ENCODE peak calls at places on chromosomes 4 and X, in nine cellular contexts. Z, Y, R, L, W, D, N, P and F are unnamed samples.

GRCh38 chrX:27893871-27894270 is 86.1 kb downstream of the MAGEB10 start:
- DNase-seq in Z (no peak), Y (no peak), R (no peak), L (no peak), W (no peak), D (no peak), N (no peak), P (no peak), F (no peak)

GRCh38 chr4:162163892-162164759 is at the start of gene FSTL5:
- DNase-seq in Z (peak), Y (peak), R (peak), L (peak), W (peak), D (peak), N (peak), P (peak), F (no peak)

GRCh38 chr4:39977489-39978377 is at the start of gene PDS5A:
- DNase-seq in Z (peak), Y (peak), R (peak), L (peak), W (peak), D (peak), N (peak), P (peak), F (peak)

GRCh38 chr4:74583066-74583700 is 138.2 kb downstream of the AREG start:
- DNase-seq in Z (peak), Y (no peak), R (no peak), L (no peak), W (no peak), D (peak), N (no peak), P (peak), F (no peak)

GRCh38 chr4:180060159-180060889 is 2182.9 kb upstream of the TENM3 start:
- DNase-seq in Z (peak), Y (no peak), R (no peak), L (peak), W (no peak), D (peak), N (no peak), P (peak), F (no peak)

GRCh38 chr4:81454498-81454897 is 17.2 kb downstream of the RASGEF1B start:
- DNase-seq in Z (no peak), Y (no peak), R (no peak), L (no peak), W (no peak), D (no peak), N (no peak), P (peak), F (peak)

GRCh38 chr4:177119021-177119461 is 190.6 kb upstream of the NEIL3 start:
- DNase-seq in Z (peak), Y (no peak), R (no peak), L (no peak), W (no peak), D (no peak), N (no peak), P (peak), F (no peak)

GRCh38 chr4:70600305-70600704 is 8.2 kb downstream of the AMBN start:
- DNase-seq in Z (no peak), Y (no peak), R (no peak), L (no peak), W (no peak), D (no peak), N (no peak), P (no peak), F (no peak)

GRCh38 chrX:69083361-69083760 is 81.9 kb downstream of the PJA1 start:
- DNase-seq in Z (no peak), Y (no peak), R (no peak), L (no peak), W (no peak), D (no peak), N (no peak), P (no peak), F (no peak)

GRCh38 chrX:19678941-19679340 is 163.6 kb upstream of the MAP3K15 start:
- DNase-seq in Z (no peak), Y (no peak), R (no peak), L (no peak), W (no peak), D (no peak), N (no peak), P (no peak), F (no peak)

GRCh38 chrX:22247169-22247568 is 25.5 kb upstream of the CBLL2 start:
- DNase-seq in Z (peak), Y (no peak), R (no peak), L (no peak), W (no peak), D (peak), N (no peak), P (peak), F (no peak)

GRCh38 chr4:1238676-1239000 is 10.3 kb downstream of the CTBP1 start:
- DNase-seq in Z (no peak), Y (no peak), R (no peak), L (no peak), W (no peak), D (no peak), N (peak), P (no peak), F (peak)

GRCh38 chr4:23680616-23681518 is 209.0 kb downstream of the PPARGC1A start:
- DNase-seq in Z (peak), Y (no peak), R (no peak), L (no peak), W (no peak), D (peak), N (no peak), P (peak), F (no peak)

GRCh38 chr4:20196476-20196875 is 55.2 kb upstream of the SLIT2 start:
- DNase-seq in Z (no peak), Y (no peak), R (no peak), L (no peak), W (no peak), D (no peak), N (no peak), P (no peak), F (no peak)

GRCh38 chrX:154436597-154437397 is at the start of gene GDI1:
- DNase-seq in Z (no peak), Y (no peak), R (peak), L (peak), W (peak), D (peak), N (no peak), P (peak), F (no peak)

GRCh38 chr4:88672987-88673386 is 24.6 kb downstream of the NAP1L5 start:
- DNase-seq in Z (peak), Y (peak), R (peak), L (peak), W (peak), D (peak), N (no peak), P (peak), F (no peak)

GRCh38 chr4:186258216-186258811 is 7.7 kb upstream of the F11 start:
- DNase-seq in Z (no peak), Y (no peak), R (no peak), L (peak), W (no peak), D (no peak), N (no peak), P (no peak), F (no peak)

GRCh38 chr4:96525901-96526300 is 686.0 kb downstream of the PDHA2 start:
- DNase-seq in Z (peak), Y (peak), R (no peak), L (no peak), W (no peak), D (peak), N (no peak), P (peak), F (no peak)

GRCh38 chr4:18869166-18869565 is 847.6 kb upstream of the LCORL start:
- DNase-seq in Z (no peak), Y (no peak), R (no peak), L (no peak), W (no peak), D (no peak), N (no peak), P (no peak), F (no peak)

GRCh38 chr4:80202190-80202711 is 4.9 kb downstream of the PRDM8 start:
- DNase-seq in Z (peak), Y (peak), R (peak), L (peak), W (peak), D (peak), N (peak), P (peak), F (peak)

GRCh38 chr4:84995386-84995785 is 28.9 kb upstream of the WDFY3 start:
- DNase-seq in Z (peak), Y (no peak), R (no peak), L (no peak), W (no peak), D (peak), N (no peak), P (peak), F (no peak)

GRCh38 chr4:152246659-152247058 is 289.2 kb downstream of the FBXW7 start:
- DNase-seq in Z (no peak), Y (no peak), R (no peak), L (no peak), W (no peak), D (no peak), N (no peak), P (no peak), F (no peak)

GRCh38 chr4:181821039-181822004 is 421.9 kb upstream of the TENM3 start:
- DNase-seq in Z (peak), Y (no peak), R (no peak), L (peak), W (no peak), D (peak), N (no peak), P (peak), F (no peak)

GRCh38 chrX:3815896-3816664 is 102.6 kb upstream of the PRKX start:
- DNase-seq in Z (peak), Y (peak), R (peak), L (peak), W (peak), D (peak), N (peak), P (peak), F (no peak)

GRCh38 chr4:145891958-145892357 is 46.7 kb downstream of the ZNF827 start:
- DNase-seq in Z (no peak), Y (no peak), R (no peak), L (no peak), W (no peak), D (no peak), N (no peak), P (no peak), F (no peak)

GRCh38 chrX:38151426-38151825 is 69.2 kb downstream of the SRPX start:
- DNase-seq in Z (peak), Y (no peak), R (no peak), L (no peak), W (no peak), D (peak), N (no peak), P (peak), F (no peak)

GRCh38 chrX:155313766-155314165 is 20.6 kb downstream of the CLIC2 start:
- DNase-seq in Z (no peak), Y (no peak), R (no peak), L (no peak), W (no peak), D (no peak), N (no peak), P (no peak), F (no peak)

GRCh38 chr4:177595413-177595812 is 153.2 kb upstream of the AGA start:
- DNase-seq in Z (no peak), Y (no peak), R (no peak), L (no peak), W (no peak), D (no peak), N (no peak), P (no peak), F (no peak)

GRCh38 chr4:150384249-150384648 is 197.7 kb upstream of the MAB21L2 start:
- DNase-seq in Z (no peak), Y (no peak), R (no peak), L (no peak), W (no peak), D (no peak), N (no peak), P (no peak), F (no peak)

GRCh38 chr4:159828687-159829086 is 725.8 kb downstream of the RAPGEF2 start:
- DNase-seq in Z (no peak), Y (no peak), R (no peak), L (no peak), W (no peak), D (no peak), N (no peak), P (no peak), F (no peak)

GRCh38 chr4:125314676-125315570 is at the start of gene FAT4:
- DNase-seq in Z (peak), Y (peak), R (peak), L (peak), W (peak), D (peak), N (peak), P (peak), F (no peak)
- TF ChIP-seq CTCF in Z (peak), Y (no peak), R (no peak), L (no peak), W (no peak), D (peak), N (no peak), P (peak), F (no peak)

DNA sequence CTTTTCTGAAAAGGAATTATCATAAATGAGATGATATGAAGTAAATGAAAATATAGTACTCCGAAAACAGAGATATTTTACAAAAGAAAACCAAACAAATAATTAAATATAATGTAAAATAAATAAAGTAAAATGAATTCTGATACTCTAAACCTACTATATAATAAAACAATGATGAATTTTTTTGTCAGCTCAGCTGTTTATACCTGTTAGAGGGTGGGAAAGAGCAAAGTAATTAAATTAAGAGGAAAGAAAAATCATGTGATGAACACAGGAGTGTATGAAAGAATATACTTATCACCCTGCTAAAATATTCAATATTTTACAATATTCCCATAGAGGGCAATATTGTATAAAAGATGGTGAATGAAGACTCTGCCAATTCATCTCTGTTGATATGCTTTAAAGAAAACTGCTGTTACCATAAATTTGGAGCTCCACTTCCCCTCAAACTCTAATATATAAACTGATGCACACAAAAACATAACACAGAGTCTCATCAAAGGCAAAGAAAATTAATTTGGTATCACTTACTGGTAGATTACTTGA is 6.5 kb upstream of the NDST4 start:
- DNase-seq in Z (peak), Y (no peak), R (no peak), L (no peak), W (no peak), D (no peak), N (no peak), P (no peak), F (no peak)
- TF ChIP-seq CTCF in Z (no peak), Y (no peak), R (no peak), L (peak), W (no peak), D (no peak), N (no peak), P (no peak), F (no peak)

GRCh38 chr4:102612195-102612594 is 111.0 kb downstream of the NFKB1 start:
- DNase-seq in Z (no peak), Y (no peak), R (no peak), L (no peak), W (no peak), D (no peak), N (no peak), P (no peak), F (no peak)

GRCh38 chr4:102612824-102613366 is 111.7 kb downstream of the NFKB1 start:
- DNase-seq in Z (no peak), Y (peak), R (no peak), L (peak), W (no peak), D (no peak), N (no peak), P (no peak), F (no peak)

GRCh38 chr4:102608190-102608589 is 107.0 kb downstream of the NFKB1 start:
- DNase-seq in Z (peak), Y (no peak), R (no peak), L (no peak), W (no peak), D (no peak), N (no peak), P (peak), F (no peak)

GRCh38 chr4:102610476-102610875 is 109.3 kb downstream of the NFKB1 start:
- DNase-seq in Z (no peak), Y (no peak), R (no peak), L (no peak), W (no peak), D (no peak), N (no peak), P (no peak), F (no peak)

GRCh38 chr4:102610007-102610406 is 108.8 kb downstream of the NFKB1 start:
- DNase-seq in Z (peak), Y (peak), R (no peak), L (no peak), W (peak), D (no peak), N (no peak), P (no peak), F (no peak)
- TF ChIP-seq CTCF in Z (peak), Y (peak), R (no peak), L (peak), W (peak), D (peak), N (no peak), P (peak), F (no peak)

GRCh38 chrX:63275127-63275526 is 76.0 kb downstream of the SPIN4 start:
- DNase-seq in Z (peak), Y (peak), R (peak), L (peak), W (peak), D (no peak), N (no peak), P (no peak), F (no peak)
- TF ChIP-seq CTCF in Z (peak), Y (peak), R (peak), L (peak), W (peak), D (peak), N (no peak), P (no peak), F (peak)

DNA sequence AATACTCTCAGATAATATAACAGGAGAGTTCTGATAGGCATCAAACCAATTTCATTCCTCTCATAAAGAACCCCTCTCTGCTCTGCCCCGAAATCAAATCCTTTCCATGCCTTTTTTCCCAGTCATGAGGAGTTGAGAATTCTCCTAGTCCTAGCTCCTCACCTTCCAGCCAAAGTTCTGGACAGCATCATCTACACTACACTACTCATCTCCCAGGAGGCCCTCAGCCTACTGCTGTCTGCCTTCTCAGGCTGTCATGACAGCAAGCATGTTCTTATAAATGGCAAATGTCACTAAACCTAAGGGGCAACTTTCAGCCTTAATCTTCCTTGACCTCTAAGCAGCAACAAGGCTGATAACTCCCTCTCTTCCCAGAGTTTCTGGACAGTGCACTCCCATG is 26.6 kb downstream of the MAPK10 start:
- DNase-seq in Z (no peak), Y (no peak), R (no peak), L (no peak), W (no peak), D (no peak), N (no peak), P (no peak), F (no peak)
- TF ChIP-seq CTCF in Z (no peak), Y (no peak), R (no peak), L (no peak), W (no peak), D (no peak), N (no peak), P (no peak), F (no peak)

GRCh38 chr4:109979932-109980717 is 67.4 kb downstream of the EGF start:
- DNase-seq in Z (peak), Y (no peak), R (no peak), L (no peak), W (no peak), D (peak), N (no peak), P (peak), F (no peak)

GRCh38 chr4:109981936-109982335 is 69.3 kb downstream of the EGF start:
- DNase-seq in Z (no peak), Y (no peak), R (no peak), L (no peak), W (no peak), D (no peak), N (no peak), P (no peak), F (no peak)

GRCh38 chr4:109976189-109976588 is 63.5 kb downstream of the EGF start:
- DNase-seq in Z (no peak), Y (no peak), R (no peak), L (no peak), W (no peak), D (no peak), N (no peak), P (no peak), F (no peak)

GRCh38 chr4:109977854-109978501 is 65.3 kb downstream of the EGF start:
- DNase-seq in Z (peak), Y (peak), R (no peak), L (peak), W (no peak), D (peak), N (no peak), P (peak), F (no peak)

GRCh38 chr4:109978704-109979103 is 66.0 kb downstream of the EGF start:
- DNase-seq in Z (no peak), Y (peak), R (no peak), L (no peak), W (no peak), D (no peak), N (no peak), P (peak), F (no peak)
- TF ChIP-seq CTCF in Z (peak), Y (peak), R (peak), L (peak), W (no peak), D (peak), N (no peak), P (no peak), F (no peak)

DNA sequence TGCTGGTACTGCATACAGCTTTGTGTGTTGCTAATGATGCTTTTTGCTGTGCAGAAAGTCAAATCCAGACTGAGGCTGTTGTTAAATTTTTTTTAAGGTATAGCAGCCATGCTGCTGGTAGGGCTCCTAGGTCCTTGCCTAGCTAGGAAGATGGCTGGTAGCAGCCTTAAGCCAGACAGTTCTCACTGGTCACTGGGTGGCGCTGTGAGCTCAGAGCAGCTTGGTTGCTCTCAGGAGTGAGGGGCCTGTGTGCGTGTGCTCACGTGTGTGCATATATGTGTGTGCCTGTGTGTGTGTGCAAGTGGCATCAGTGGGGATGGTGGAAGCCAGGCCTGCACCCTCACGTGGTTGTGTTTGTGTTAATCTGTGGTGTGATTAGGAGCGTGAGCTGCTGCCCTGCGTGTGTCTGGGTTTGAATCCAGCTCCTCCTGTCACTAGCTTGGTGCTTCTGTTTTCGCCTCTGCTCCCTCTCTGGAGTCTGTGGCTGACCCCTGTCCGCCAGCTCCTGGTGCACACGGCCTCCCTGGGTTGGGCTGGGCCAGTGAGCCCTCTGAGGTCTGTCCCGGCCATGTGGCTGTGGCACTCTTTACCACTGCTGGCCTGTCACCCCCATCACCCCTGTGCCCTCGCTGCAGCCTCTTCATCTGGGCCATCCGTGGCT is 46.1 kb downstream of the SORCS2 start:
- DNase-seq in Z (no peak), Y (no peak), R (no peak), L (no peak), W (no peak), D (no peak), N (no peak), P (no peak), F (no peak)
- TF ChIP-seq CTCF in Z (peak), Y (no peak), R (no peak), L (peak), W (no peak), D (no peak), N (no peak), P (no peak), F (no peak)